ENCODE peak calls at places on chromosomes 6 and 20, in ten cellular contexts. S is MM.1S; V is CD8-positive, alpha-beta memory T cell; C is stomach; I is fibroblast of lung; U is lower lobe of right lung; F is HepG2; X is ovary; N is CD8-positive, alpha-beta T cell; O is endothelial cell of umbilical vein. Z is an unnamed sample.

GRCh38 chr6:14068623-14069022 is 48.9 kb upstream of the CD83 start:
- DNase-seq in N (no peak), S (no peak), O (no peak), U (no peak), F (no peak), V (no peak), C (no peak), I (no peak), X (no peak), Z (no peak)

GRCh38 chr6:150448221-150448620 is 79.4 kb downstream of the IYD start:
- DNase-seq in N (no peak), S (no peak), U (no peak), F (no peak), X (no peak), O (no peak), I (no peak), C (no peak), V (no peak), Z (no peak)

GRCh38 chr6:136921521-136921935 is 573 bp upstream of the SLC35D3 start:
- DNase-seq in U (peak), V (no peak), O (peak), I (no peak), S (no peak), X (no peak), N (no peak), F (no peak), C (no peak), Z (no peak)

GRCh38 chr6:100467144-100468012 is 2.7 kb upstream of the SIM1 start:
- DNase-seq in S (no peak), I (no peak), C (no peak), O (no peak), U (no peak), N (no peak), F (no peak), V (no peak), X (no peak), Z (no peak)

GRCh38 chr20:63169731-63170130 is 46.2 kb downstream of the YTHDF1 start:
- DNase-seq in I (no peak), U (no peak), O (no peak), V (no peak), C (no peak), S (no peak), N (no peak), X (no peak), F (no peak), Z (no peak)

GRCh38 chr6:1312444-1313363 is 806 bp downstream of the FOXQ1 start:
- DNase-seq in F (no peak), U (peak), V (no peak), O (no peak), S (no peak), X (no peak), I (no peak), N (no peak), C (no peak), Z (no peak)

GRCh38 chr6:23343610-23344306 is 774.4 kb downstream of the HDGFL1 start:
- DNase-seq in X (no peak), V (no peak), O (no peak), C (no peak), S (no peak), N (no peak), F (no peak), U (no peak), I (no peak), Z (no peak)

GRCh38 chr6:17741507-17741906 is 34.8 kb upstream of the NUP153 start:
- DNase-seq in N (no peak), S (no peak), V (no peak), I (no peak), U (no peak), O (no peak), C (no peak), X (no peak), F (no peak), Z (no peak)

GRCh38 chr20:59955131-59955796 is 3.0 kb upstream of the CDH26 start:
- DNase-seq in O (peak), U (no peak), F (peak), C (no peak), S (peak), I (peak), V (no peak), X (no peak), N (no peak), Z (no peak)

GRCh38 chr6:50030777-50031562 is 9.2 kb upstream of the DEFB110 start:
- DNase-seq in O (no peak), I (peak), N (no peak), S (no peak), C (no peak), F (peak), U (no peak), X (no peak), V (no peak), Z (no peak)

DNA sequence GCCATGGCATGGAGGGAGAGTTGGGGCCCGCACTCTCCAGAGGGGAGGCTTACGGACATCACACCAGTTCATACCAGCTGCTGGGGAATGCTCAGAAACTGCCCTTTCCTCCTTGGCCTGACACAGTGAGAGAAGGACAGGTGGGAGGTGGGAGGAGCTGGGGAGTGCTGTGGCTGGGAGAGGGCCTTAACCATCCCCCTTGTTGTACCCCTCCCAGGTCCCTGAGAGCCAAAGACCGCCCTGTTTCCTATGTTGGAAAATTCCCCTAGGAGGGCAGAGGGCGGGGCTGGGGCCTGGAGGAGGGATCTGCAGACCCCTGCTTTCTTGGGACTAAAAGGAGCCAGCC is 24.1 kb downstream of the FOXP4 start:
- DNase-seq in C (no peak), O (no peak), I (no peak), N (no peak), X (no peak), S (no peak), V (no peak), F (no peak), U (no peak), Z (no peak)
- H3K4me3 ChIP-seq in C (no peak), O (no peak), I (no peak), N (no peak), X (no peak), S (no peak), V (no peak), F (no peak), U (no peak), Z (no peak)

GRCh38 chr6:90284745-90285481 is 11.7 kb downstream of the BACH2 start:
- DNase-seq in S (peak), I (peak), F (no peak), N (no peak), C (no peak), U (no peak), X (no peak), O (peak), V (peak), Z (peak)
- H3K27ac ChIP-seq in S (peak), I (peak), F (no peak), N (peak), C (peak), U (peak), X (peak), O (peak), V (peak), Z (peak)

GRCh38 chr6:148367418-148368024 is 24.9 kb downstream of the SASH1 start:
- DNase-seq in N (no peak), O (peak), U (no peak), V (no peak), C (no peak), S (no peak), F (no peak), X (peak), I (peak), Z (peak)

GRCh38 chr6:148359228-148359627 is 16.6 kb downstream of the SASH1 start:
- DNase-seq in X (no peak), C (no peak), O (no peak), U (no peak), N (no peak), V (no peak), S (no peak), F (no peak), I (no peak), Z (no peak)

GRCh38 chr6:148365037-148365436 is 22.4 kb downstream of the SASH1 start:
- DNase-seq in O (no peak), S (no peak), I (no peak), X (no peak), F (no peak), N (no peak), V (no peak), U (no peak), C (no peak), Z (no peak)

GRCh38 chr6:148370171-148370570 is 27.5 kb downstream of the SASH1 start:
- DNase-seq in F (no peak), I (no peak), N (no peak), U (no peak), S (no peak), X (no peak), V (no peak), C (no peak), O (no peak), Z (no peak)

GRCh38 chr6:148364056-148364844 is 21.6 kb downstream of the SASH1 start:
- DNase-seq in I (peak), O (peak), U (no peak), C (no peak), N (no peak), F (no peak), V (no peak), X (no peak), S (no peak), Z (peak)
- H3K4me3 ChIP-seq in I (no peak), O (no peak), U (no peak), C (no peak), N (no peak), F (no peak), V (no peak), X (no peak), S (no peak), Z (peak)

GRCh38 chr20:58678806-58679205 is 13.8 kb upstream of the NPEPL1 start:
- DNase-seq in N (no peak), X (no peak), V (no peak), C (no peak), O (no peak), I (no peak), F (no peak), U (no peak), S (no peak), Z (no peak)
- H3K27ac ChIP-seq in N (no peak), X (no peak), V (no peak), C (no peak), O (no peak), I (no peak), F (no peak), U (no peak), S (no peak), Z (no peak)

GRCh38 chr6:36094786-36095496 is 35.4 kb upstream of the MAPK13 start:
- DNase-seq in C (peak), S (peak), F (peak), I (peak), O (peak), U (peak), N (peak), V (peak), X (peak), Z (peak)
- H3K4me3 ChIP-seq in C (no peak), S (no peak), F (no peak), I (no peak), O (no peak), U (no peak), N (no peak), V (no peak), X (no peak), Z (no peak)

DNA sequence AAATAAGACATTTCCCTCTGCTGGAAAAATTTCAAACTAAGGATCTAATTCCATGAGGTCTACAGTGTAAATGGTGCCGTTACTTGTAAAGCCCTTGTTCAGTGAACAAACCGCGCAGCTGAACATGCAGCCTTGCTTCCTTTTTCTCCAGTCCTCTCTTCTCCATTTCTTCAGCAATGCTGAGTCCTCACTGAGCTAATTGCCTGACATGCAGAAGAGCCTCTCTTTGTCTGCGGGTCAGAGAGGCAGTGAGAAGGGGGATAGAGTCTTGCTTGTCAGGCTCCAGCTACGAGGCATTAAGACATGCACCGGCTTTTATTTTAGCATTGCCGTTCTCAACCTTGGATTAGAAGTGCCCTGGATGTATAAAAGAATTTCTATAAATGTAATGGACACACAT is 25.7 kb downstream of the ZDHHC14 start:
- DNase-seq in C (no peak), N (no peak), S (no peak), O (no peak), F (no peak), V (no peak), U (no peak), X (no peak), I (no peak), Z (no peak)
- H3K27ac ChIP-seq in C (no peak), N (no peak), S (no peak), O (no peak), F (no peak), V (no peak), U (no peak), X (no peak), I (no peak), Z (no peak)

GRCh38 chr6:160349837-160350236 is 1.7 kb downstream of the SLC22A3 start:
- DNase-seq in I (no peak), V (no peak), F (no peak), O (no peak), X (no peak), U (no peak), N (no peak), S (no peak), C (no peak), Z (no peak)
- H3K4me3 ChIP-seq in I (no peak), V (no peak), F (peak), O (no peak), X (peak), U (peak), N (no peak), S (no peak), C (peak), Z (no peak)

GRCh38 chr6:144104488-144104887 is 9.1 kb upstream of the SF3B5 start:
- DNase-seq in C (no peak), I (no peak), U (no peak), V (no peak), F (no peak), N (no peak), X (no peak), O (no peak), S (no peak), Z (no peak)
- H3K27ac ChIP-seq in C (no peak), I (no peak), U (no peak), V (no peak), F (no peak), N (no peak), X (no peak), O (no peak), S (no peak), Z (no peak)

GRCh38 chr20:10313215-10313614 is 94.6 kb downstream of the SNAP25 start:
- DNase-seq in S (no peak), V (no peak), O (no peak), F (no peak), U (no peak), X (no peak), I (peak), C (no peak), N (no peak), Z (no peak)
- H3K4me3 ChIP-seq in S (no peak), V (no peak), O (no peak), F (no peak), U (no peak), X (no peak), I (no peak), C (no peak), N (no peak), Z (no peak)